ENCODE peak calls at places on chromosomes 2 and 18, in seven cellular contexts. One of them, this sample, is unnamed.

GRCh38 chr18:56532176-56532840 is 106.1 kb downstream of the TXNL1 start:
- DNase-seq in ascending aorta: no peak
- DNase-seq in fibroblast of pulmonary artery: no peak
- DNase-seq in heart left ventricle: no peak
- DNase-seq in A549: no peak
- DNase-seq in HCT116: no peak
- DNase-seq in AG04450: no peak
- DNase-seq in this sample: peak; percentile 30

GRCh38 chr18:48926420-48926857 is 24.3 kb downstream of the SMAD7 start:
- DNase-seq in ascending aorta: no peak
- DNase-seq in fibroblast of pulmonary artery: no peak
- DNase-seq in heart left ventricle: no peak
- DNase-seq in A549: no peak
- DNase-seq in HCT116: no peak
- DNase-seq in AG04450: no peak
- DNase-seq in this sample: no peak

GRCh38 chr18:9557250-9557943 is 57.0 kb downstream of the PPP4R1 start:
- DNase-seq in ascending aorta: no peak
- DNase-seq in fibroblast of pulmonary artery: no peak
- DNase-seq in heart left ventricle: no peak
- DNase-seq in A549: no peak
- DNase-seq in HCT116: no peak
- DNase-seq in AG04450: no peak
- DNase-seq in this sample: no peak

GRCh38 chr2:104598636-104599035 is 255.3 kb upstream of the POU3F3 start:
- DNase-seq in ascending aorta: no peak
- DNase-seq in fibroblast of pulmonary artery: no peak
- DNase-seq in heart left ventricle: no peak
- DNase-seq in A549: no peak
- DNase-seq in HCT116: no peak
- DNase-seq in AG04450: no peak
- DNase-seq in this sample: no peak

GRCh38 chr2:98827625-98828368 is 96.9 kb upstream of the MGAT4A start:
- DNase-seq in ascending aorta: no peak
- DNase-seq in fibroblast of pulmonary artery: no peak
- DNase-seq in heart left ventricle: no peak
- DNase-seq in A549: no peak
- DNase-seq in HCT116: no peak
- DNase-seq in AG04450: no peak
- DNase-seq in this sample: no peak

GRCh38 chr2:71291398-71291797 is 40.2 kb upstream of the ZNF638 start:
- DNase-seq in ascending aorta: no peak
- DNase-seq in fibroblast of pulmonary artery: no peak
- DNase-seq in heart left ventricle: no peak
- DNase-seq in A549: no peak
- DNase-seq in HCT116: no peak
- DNase-seq in AG04450: no peak
- DNase-seq in this sample: no peak

GRCh38 chr2:152813381-152813780 is 95.0 kb downstream of the ARL6IP6 start:
- DNase-seq in ascending aorta: no peak
- DNase-seq in fibroblast of pulmonary artery: no peak
- DNase-seq in heart left ventricle: no peak
- DNase-seq in A549: no peak
- DNase-seq in HCT116: no peak
- DNase-seq in AG04450: no peak
- DNase-seq in this sample: no peak

GRCh38 chr2:181120625-181121024 is 140.2 kb downstream of the UBE2E3 start:
- DNase-seq in ascending aorta: no peak
- DNase-seq in fibroblast of pulmonary artery: peak; percentile 31
- DNase-seq in heart left ventricle: no peak
- DNase-seq in A549: no peak
- DNase-seq in HCT116: no peak
- DNase-seq in AG04450: no peak
- DNase-seq in this sample: peak; percentile 47

GRCh38 chr2:23926289-23926749 is 604 bp downstream of the ATAD2B start:
- DNase-seq in ascending aorta: no peak
- DNase-seq in fibroblast of pulmonary artery: no peak
- DNase-seq in heart left ventricle: peak; percentile 79
- DNase-seq in A549: peak; percentile 44
- DNase-seq in HCT116: no peak
- DNase-seq in AG04450: no peak
- DNase-seq in this sample: no peak

GRCh38 chr2:58594175-58594574 is 353.1 kb upstream of the FANCL start:
- DNase-seq in ascending aorta: no peak
- DNase-seq in fibroblast of pulmonary artery: no peak
- DNase-seq in heart left ventricle: no peak
- DNase-seq in A549: peak; percentile 18
- DNase-seq in HCT116: peak; percentile 28
- DNase-seq in AG04450: no peak
- DNase-seq in this sample: no peak

GRCh38 chr2:181790716-181791649 is 100.5 kb upstream of the ITPRID2 start:
- DNase-seq in ascending aorta: no peak
- DNase-seq in fibroblast of pulmonary artery: peak; percentile 92
- DNase-seq in heart left ventricle: no peak
- DNase-seq in A549: peak; percentile 68
- DNase-seq in HCT116: peak; percentile 98
- DNase-seq in AG04450: peak; percentile 91
- DNase-seq in this sample: peak; percentile 95

GRCh38 chr2:200860092-200860795 is 4.2 kb downstream of the CLK1 start:
- DNase-seq in ascending aorta: no peak
- DNase-seq in fibroblast of pulmonary artery: peak; percentile 39
- DNase-seq in heart left ventricle: no peak
- DNase-seq in A549: no peak
- DNase-seq in HCT116: no peak
- DNase-seq in AG04450: no peak
- DNase-seq in this sample: peak; percentile 74

GRCh38 chr2:48415765-48416515 is 114.0 kb upstream of the STON1 start:
- DNase-seq in ascending aorta: no peak
- DNase-seq in fibroblast of pulmonary artery: peak; percentile 32
- DNase-seq in heart left ventricle: no peak
- DNase-seq in A549: no peak
- DNase-seq in HCT116: no peak
- DNase-seq in AG04450: no peak
- DNase-seq in this sample: no peak

GRCh38 chr2:36333350-36334012 is 22.1 kb upstream of the CRIM1 start:
- DNase-seq in ascending aorta: no peak
- DNase-seq in fibroblast of pulmonary artery: no peak
- DNase-seq in heart left ventricle: no peak
- DNase-seq in A549: no peak
- DNase-seq in HCT116: no peak
- DNase-seq in AG04450: no peak
- DNase-seq in this sample: no peak

GRCh38 chr2:231396058-231396821 is 730 bp downstream of the B3GNT7 start:
- DNase-seq in ascending aorta: no peak
- DNase-seq in fibroblast of pulmonary artery: no peak
- DNase-seq in heart left ventricle: no peak
- DNase-seq in A549: no peak
- DNase-seq in HCT116: no peak
- DNase-seq in AG04450: no peak
- DNase-seq in this sample: no peak
- H3K4me3 ChIP-seq in ascending aorta: peak overlapping the region; percentile 61
- H3K4me3 ChIP-seq in fibroblast of pulmonary artery: no peak overlapping the region
- H3K4me3 ChIP-seq in heart left ventricle: peak overlapping the region; percentile 26
- H3K4me3 ChIP-seq in A549: peak overlapping the region; percentile 73
- H3K4me3 ChIP-seq in HCT116: peak overlapping the region; percentile 62
- H3K4me3 ChIP-seq in AG04450: no peak overlapping the region
- H3K4me3 ChIP-seq in this sample: no peak overlapping the region

GRCh38 chr18:78080761-78081160 is 831.1 kb downstream of the GALR1 start:
- DNase-seq in ascending aorta: no peak
- DNase-seq in fibroblast of pulmonary artery: no peak
- DNase-seq in heart left ventricle: no peak
- DNase-seq in A549: no peak
- DNase-seq in HCT116: no peak
- DNase-seq in AG04450: no peak
- DNase-seq in this sample: no peak

GRCh38 chr18:78082776-78083175 is 833.1 kb downstream of the GALR1 start:
- DNase-seq in ascending aorta: no peak
- DNase-seq in fibroblast of pulmonary artery: no peak
- DNase-seq in heart left ventricle: no peak
- DNase-seq in A549: no peak
- DNase-seq in HCT116: no peak
- DNase-seq in AG04450: no peak
- DNase-seq in this sample: no peak

GRCh38 chr18:78087338-78087737 is 837.7 kb downstream of the GALR1 start:
- DNase-seq in ascending aorta: no peak
- DNase-seq in fibroblast of pulmonary artery: no peak
- DNase-seq in heart left ventricle: no peak
- DNase-seq in A549: no peak
- DNase-seq in HCT116: no peak
- DNase-seq in AG04450: no peak
- DNase-seq in this sample: no peak

GRCh38 chr18:78086931-78087330 is 837.3 kb downstream of the GALR1 start:
- DNase-seq in ascending aorta: no peak
- DNase-seq in fibroblast of pulmonary artery: no peak
- DNase-seq in heart left ventricle: no peak
- DNase-seq in A549: no peak
- DNase-seq in HCT116: no peak
- DNase-seq in AG04450: no peak
- DNase-seq in this sample: no peak

DNA sequence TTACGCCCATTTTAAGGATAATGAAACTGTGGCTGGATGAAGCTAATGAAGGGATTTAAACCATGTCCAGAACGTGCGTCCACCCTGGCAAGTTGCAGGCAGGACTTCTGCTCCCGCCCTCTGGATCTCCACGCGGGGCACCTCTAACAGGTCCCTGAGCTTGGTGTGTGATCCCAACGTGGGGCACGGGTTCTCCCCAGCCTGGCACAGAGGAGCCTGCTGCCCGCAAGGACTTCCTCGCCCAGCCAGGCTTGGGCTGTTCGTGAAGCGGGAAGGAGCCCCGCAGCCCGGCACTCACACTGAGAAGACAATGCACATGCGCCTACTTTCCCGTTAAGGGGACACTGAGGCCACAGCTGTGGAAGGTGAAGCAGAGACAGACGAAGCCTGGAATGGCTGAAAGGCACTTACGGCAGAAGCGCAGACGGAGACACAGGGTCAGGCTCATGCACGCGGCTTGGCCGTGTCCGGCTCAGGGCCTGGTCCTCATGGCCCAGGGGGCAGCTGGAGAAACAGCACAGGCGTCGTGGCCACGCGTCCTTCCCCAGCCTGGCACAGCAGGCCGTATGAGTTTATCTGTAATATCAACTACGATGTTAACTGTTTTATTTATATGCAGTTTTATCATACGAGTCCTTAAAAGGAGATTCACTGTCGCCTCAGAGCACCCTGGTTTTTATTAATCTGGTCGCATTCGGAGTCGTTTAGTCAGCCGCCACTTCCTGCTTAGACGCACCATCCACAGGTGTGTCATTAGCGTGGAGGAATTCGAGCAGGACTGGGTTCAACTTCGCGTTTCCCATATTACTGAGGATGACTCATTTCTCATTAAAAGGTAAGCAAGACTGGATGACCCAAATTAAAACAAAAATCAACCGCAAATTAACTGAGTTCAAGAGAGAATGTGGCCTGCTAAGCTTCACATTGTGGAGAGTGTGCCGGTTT is 835.9 kb downstream of the GALR1 start:
- DNase-seq in ascending aorta: no peak
- DNase-seq in fibroblast of pulmonary artery: no peak
- DNase-seq in heart left ventricle: no peak
- DNase-seq in A549: no peak
- DNase-seq in HCT116: no peak
- DNase-seq in AG04450: no peak
- DNase-seq in this sample: no peak
- TF ChIP-seq CTCF in ascending aorta: no peak
- TF ChIP-seq CTCF in fibroblast of pulmonary artery: no peak
- TF ChIP-seq CTCF in heart left ventricle: no peak
- TF ChIP-seq CTCF in A549: no peak
- TF ChIP-seq CTCF in HCT116: no peak
- TF ChIP-seq CTCF in AG04450: no peak
- TF ChIP-seq CTCF in this sample: no peak

GRCh38 chr2:70094171-70094977 is 7.1 kb downstream of the PCBP1 start:
- DNase-seq in ascending aorta: no peak
- DNase-seq in fibroblast of pulmonary artery: no peak
- DNase-seq in heart left ventricle: no peak
- DNase-seq in A549: no peak
- DNase-seq in HCT116: no peak
- DNase-seq in AG04450: no peak
- DNase-seq in this sample: no peak

GRCh38 chr2:70094978-70095832 is 7.9 kb downstream of the PCBP1 start:
- DNase-seq in ascending aorta: peak; percentile 54
- DNase-seq in fibroblast of pulmonary artery: peak; percentile 60
- DNase-seq in heart left ventricle: no peak
- DNase-seq in A549: no peak
- DNase-seq in HCT116: no peak
- DNase-seq in AG04450: no peak
- DNase-seq in this sample: peak; percentile 73

GRCh38 chr2:70098032-70098431 is 10.8 kb downstream of the PCBP1 start:
- DNase-seq in ascending aorta: no peak
- DNase-seq in fibroblast of pulmonary artery: no peak
- DNase-seq in heart left ventricle: no peak
- DNase-seq in A549: no peak
- DNase-seq in HCT116: no peak
- DNase-seq in AG04450: no peak
- DNase-seq in this sample: no peak

GRCh38 chr2:70099270-70099669 is 12.0 kb downstream of the PCBP1 start:
- DNase-seq in ascending aorta: no peak
- DNase-seq in fibroblast of pulmonary artery: no peak
- DNase-seq in heart left ventricle: no peak
- DNase-seq in A549: no peak
- DNase-seq in HCT116: no peak
- DNase-seq in AG04450: no peak
- DNase-seq in this sample: no peak

DNA sequence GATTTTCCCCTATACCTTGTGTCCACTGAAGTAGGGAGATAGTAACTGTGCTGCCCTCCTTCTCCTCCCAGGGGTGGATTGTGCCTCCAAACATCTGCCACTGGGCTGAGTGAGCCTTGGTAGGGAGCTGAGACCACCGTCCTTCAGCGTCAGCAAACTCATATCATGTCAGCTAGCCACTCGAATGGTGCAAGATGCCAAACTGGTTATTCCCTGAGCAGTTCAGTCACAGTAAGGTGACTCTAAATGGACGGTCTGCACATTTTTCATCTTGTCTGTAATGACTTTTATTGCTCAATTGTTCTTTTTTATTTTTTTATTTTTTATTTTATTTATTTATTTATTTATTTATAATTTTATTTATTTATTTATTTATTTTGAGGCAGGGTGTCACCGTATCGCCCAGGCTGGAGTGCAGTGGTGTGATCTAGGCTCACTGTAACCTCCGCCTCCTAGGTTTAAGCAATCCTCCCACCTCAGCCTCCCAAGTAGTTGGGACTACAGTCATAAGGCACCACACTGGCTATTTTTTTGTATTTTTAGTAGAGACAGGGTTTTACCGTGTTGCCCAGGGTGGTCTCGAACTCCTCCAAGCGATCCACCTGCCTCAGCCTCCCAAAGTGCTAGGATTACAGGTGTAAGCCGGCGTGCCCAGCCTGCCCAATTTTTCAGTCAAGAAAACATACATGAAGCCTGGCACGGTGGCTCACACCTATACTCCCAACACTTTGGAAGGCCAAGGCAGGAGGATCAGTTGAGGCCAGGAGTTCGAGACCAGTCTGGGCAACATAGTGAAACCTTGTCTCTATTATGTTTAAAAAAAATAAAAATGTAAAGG is 8.8 kb downstream of the PCBP1 start:
- DNase-seq in ascending aorta: no peak
- DNase-seq in fibroblast of pulmonary artery: no peak
- DNase-seq in heart left ventricle: no peak
- DNase-seq in A549: no peak
- DNase-seq in HCT116: no peak
- DNase-seq in AG04450: no peak
- DNase-seq in this sample: no peak
- H3K4me3 ChIP-seq in ascending aorta: no peak overlapping the region
- H3K4me3 ChIP-seq in fibroblast of pulmonary artery: no peak overlapping the region
- H3K4me3 ChIP-seq in heart left ventricle: no peak overlapping the region
- H3K4me3 ChIP-seq in A549: no peak overlapping the region
- H3K4me3 ChIP-seq in HCT116: no peak overlapping the region
- H3K4me3 ChIP-seq in AG04450: no peak overlapping the region
- H3K4me3 ChIP-seq in this sample: no peak overlapping the region

GRCh38 chr18:76528477-76529432 is 33.7 kb upstream of the ZNF516 start:
- DNase-seq in ascending aorta: no peak
- DNase-seq in fibroblast of pulmonary artery: peak; percentile 74
- DNase-seq in heart left ventricle: no peak
- DNase-seq in A549: no peak
- DNase-seq in HCT116: no peak
- DNase-seq in AG04450: peak; percentile 55
- DNase-seq in this sample: peak; percentile 35
- TF ChIP-seq CTCF in ascending aorta: no peak
- TF ChIP-seq CTCF in fibroblast of pulmonary artery: no peak
- TF ChIP-seq CTCF in heart left ventricle: no peak
- TF ChIP-seq CTCF in A549: no peak
- TF ChIP-seq CTCF in HCT116: no peak
- TF ChIP-seq CTCF in AG04450: peak; percentile 32
- TF ChIP-seq CTCF in this sample: peak; percentile 20

This sample was measured in fibroblast of the aortic adventitia.